ENCODE peak calls at places on chromosome 11, in eight cellular contexts. G is H1, W is transverse colon, Y is prostate gland, V is breast epithelium, B is esophagus muscularis mucosa, T is HL-60, M is sigmoid colon. E is an unnamed sample.

GRCh38 chr11:66220566-66220935 is 47.9 kb upstream of the RAB1B start:
- DNase-seq in G (no peak), W (no peak), Y (no peak), V (no peak), B (no peak), T (no peak), M (peak; percentile 44), E (no peak)

GRCh38 chr11:58640386-58641023 is 18.0 kb downstream of the CNTF start:
- DNase-seq in G (no peak), W (no peak), Y (no peak), V (no peak), B (no peak), T (peak; percentile 26), M (no peak), E (no peak)

GRCh38 chr11:13206086-13206640 is 71.4 kb upstream of the BMAL1 start:
- DNase-seq in G (no peak), W (no peak), Y (no peak), V (no peak), B (no peak), T (no peak), M (no peak), E (no peak)

GRCh38 chr11:97610000-97610399 is 1220.2 kb downstream of the JRKL start:
- DNase-seq in G (no peak), W (no peak), Y (no peak), V (no peak), B (no peak), T (no peak), M (no peak), E (no peak)

GRCh38 chr11:48018561-48019229 is 38.3 kb downstream of the PTPRJ start:
- DNase-seq in G (peak; percentile 57), W (no peak), Y (no peak), V (no peak), B (no peak), T (no peak), M (no peak), E (no peak)

GRCh38 chr11:76184551-76184993 is 21.7 kb downstream of the WNT11 start:
- DNase-seq in G (no peak), W (no peak), Y (no peak), V (no peak), B (no peak), T (no peak), M (no peak), E (no peak)

GRCh38 chr11:65833297-65834030 is at the start of gene SNX32:
- DNase-seq in G (peak; percentile 97), W (peak; percentile 97), Y (peak; percentile 92), V (peak; percentile 92), B (peak; percentile 99), T (peak; percentile 96), M (peak; percentile 97), E (no peak)

GRCh38 chr11:2083411-2083810 is 55.8 kb downstream of the IGF2 start:
- DNase-seq in G (no peak), W (no peak), Y (no peak), V (no peak), B (peak; percentile 64), T (no peak), M (peak; percentile 10), E (no peak)

GRCh38 chr11:79325851-79326250 is 115.0 kb downstream of the TENM4 start:
- DNase-seq in G (no peak), W (no peak), Y (no peak), V (no peak), B (no peak), T (no peak), M (no peak), E (no peak)

GRCh38 chr11:26045082-26045481 is 286.8 kb upstream of the ANO3 start:
- DNase-seq in G (no peak), W (no peak), Y (no peak), V (no peak), B (no peak), T (no peak), M (no peak), E (no peak)

GRCh38 chr11:132024587-132025295 is 654.3 kb downstream of the NTM start:
- DNase-seq in G (no peak), W (no peak), Y (no peak), V (no peak), B (peak; percentile 47), T (no peak), M (no peak), E (peak; percentile 12)

GRCh38 chr11:12868315-12869073 is 140.6 kb upstream of the RASSF10 start:
- DNase-seq in G (no peak), W (no peak), Y (no peak), V (no peak), B (no peak), T (no peak), M (no peak), E (no peak)

GRCh38 chr11:116614306-116615210 is 158.2 kb downstream of the BUD13 start:
- DNase-seq in G (no peak), W (no peak), Y (no peak), V (no peak), B (no peak), T (no peak), M (peak; percentile 28), E (no peak)
- TF ChIP-seq CTCF in G (no peak), W (no peak), Y (no peak), V (no peak), B (no peak), T (no peak), M (no peak), E (no peak)

DNA sequence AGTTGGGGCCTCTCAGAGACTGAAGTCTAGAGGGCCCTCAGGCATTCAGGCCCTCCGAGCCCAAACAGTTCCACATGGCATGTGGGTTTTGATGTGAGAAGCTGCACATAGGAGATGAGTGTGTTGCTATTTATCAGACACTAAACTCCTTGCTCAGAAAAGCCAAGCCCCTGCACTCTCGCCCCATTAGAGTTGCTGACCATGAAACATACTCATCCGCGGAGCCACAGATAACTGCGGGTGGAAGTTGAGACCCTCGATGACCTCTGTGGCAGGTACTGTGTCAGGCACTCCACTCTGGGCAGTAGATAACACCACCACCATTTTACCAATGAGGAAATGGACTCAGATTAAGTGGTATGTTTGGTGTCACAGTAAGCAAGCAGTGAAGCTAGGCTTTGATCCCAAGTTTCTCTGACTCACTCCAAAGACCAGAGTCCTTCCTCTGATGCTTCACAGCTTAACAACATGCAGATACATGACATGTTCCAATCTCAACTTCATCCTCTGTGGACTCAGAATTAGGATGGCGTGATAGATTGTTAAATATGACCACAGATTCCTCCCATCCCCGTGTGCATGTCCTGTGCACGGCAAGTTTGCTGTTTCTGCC is 202.1 kb downstream of the ADAMTS15 start:
- DNase-seq in G (no peak), W (no peak), Y (no peak), V (no peak), B (peak; percentile 87), T (no peak), M (no peak), E (no peak)
- H3K27ac ChIP-seq in G (no peak overlapping the region), W (peak overlapping the region; percentile 40), Y (no peak overlapping the region), V (no peak overlapping the region), B (peak overlapping the region; percentile 73), T (no peak overlapping the region), M (peak overlapping the region; percentile 78), E (peak overlapping the region; percentile 68)

GRCh38 chr11:27864046-27865025 is 164.1 kb upstream of the BDNF start:
- DNase-seq in G (no peak), W (peak; percentile 65), Y (peak; percentile 16), V (peak; percentile 21), B (no peak), T (no peak), M (no peak), E (no peak)

GRCh38 chr11:27865105-27865504 is 164.8 kb upstream of the BDNF start:
- DNase-seq in G (no peak), W (no peak), Y (no peak), V (no peak), B (no peak), T (no peak), M (no peak), E (no peak)

GRCh38 chr11:27869701-27870100 is 169.4 kb upstream of the BDNF start:
- DNase-seq in G (no peak), W (no peak), Y (no peak), V (no peak), B (no peak), T (no peak), M (no peak), E (no peak)

GRCh38 chr11:27870985-27871485 is 170.8 kb upstream of the BDNF start:
- DNase-seq in G (no peak), W (peak; percentile 16), Y (no peak), V (no peak), B (no peak), T (no peak), M (no peak), E (no peak)

DNA sequence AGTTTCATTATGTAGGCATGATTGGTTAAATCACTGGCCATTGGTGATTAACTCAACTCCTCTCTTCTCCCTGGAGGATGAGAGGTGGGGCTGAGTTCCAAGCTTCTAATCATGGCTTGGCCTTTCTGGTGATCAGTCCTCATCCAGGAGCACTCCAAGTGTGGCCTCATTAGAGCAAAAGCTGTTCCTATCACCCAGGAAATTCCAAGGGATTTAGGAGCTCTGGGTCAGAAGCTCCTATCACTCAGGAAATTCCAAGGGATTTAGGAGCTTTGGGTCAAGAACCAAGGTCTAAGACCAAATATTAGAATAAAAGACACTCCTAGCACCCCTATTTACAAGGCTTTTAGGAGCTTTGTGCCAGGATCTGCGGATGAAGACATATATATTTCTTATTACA is 168.0 kb upstream of the BDNF start:
- DNase-seq in G (no peak), W (no peak), Y (no peak), V (no peak), B (no peak), T (no peak), M (no peak), E (no peak)
- TF ChIP-seq POLR2AphosphoS5 in G (no peak), W (no peak), Y (no peak), V (no peak), B (no peak), T (no peak), M (no peak), E (no peak)

DNA sequence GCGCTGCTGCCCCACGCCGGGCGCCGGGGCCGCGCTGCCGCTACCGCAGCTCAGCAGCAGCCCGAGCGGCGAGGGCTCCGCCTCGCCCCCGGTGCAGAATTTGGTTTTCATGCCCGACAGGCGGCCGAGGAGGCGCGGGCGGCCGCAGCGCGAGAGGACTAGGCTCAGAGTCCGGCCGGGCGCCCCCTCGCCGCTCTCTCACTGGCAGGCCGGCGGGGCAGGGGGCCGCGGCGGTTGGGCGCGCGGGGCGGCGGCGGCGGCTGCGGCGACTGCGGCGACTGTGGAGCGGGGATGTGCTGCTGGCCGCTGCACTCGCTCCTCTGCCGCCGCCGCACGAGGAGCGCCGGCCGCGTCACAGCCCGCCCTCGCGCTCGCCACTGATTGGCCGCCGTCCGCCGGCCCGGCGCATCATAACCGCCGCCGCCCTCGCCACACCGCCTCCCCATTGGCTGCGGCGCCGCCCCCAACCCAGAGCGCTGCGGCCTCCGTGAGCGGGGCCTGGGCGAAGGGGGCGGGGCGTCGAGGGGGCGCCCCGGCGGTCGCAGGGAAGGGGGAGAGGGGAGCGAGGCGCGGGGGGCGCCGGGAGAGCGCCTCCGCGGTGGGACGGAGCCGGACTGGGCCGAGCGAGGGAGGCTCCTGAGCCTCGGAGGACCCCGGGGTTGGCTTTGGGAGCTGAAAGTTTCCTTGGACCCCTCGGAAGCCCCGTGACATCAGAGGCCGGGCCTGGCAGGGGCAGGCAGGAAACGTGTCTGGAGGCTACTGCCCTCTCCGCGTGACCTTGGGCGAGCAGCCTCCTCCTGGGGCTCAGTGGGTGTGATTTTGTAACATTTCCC is at the start of gene CHKA:
- DNase-seq in G (peak; percentile 93), W (peak; percentile 95), Y (peak; percentile 94), V (peak; percentile 92), B (peak; percentile 96), T (peak; percentile 86), M (peak; percentile 97), E (no peak)
- TF ChIP-seq CTCF in G (no peak), W (no peak), Y (no peak), V (no peak), B (no peak), T (no peak), M (no peak), E (no peak)